ENCODE peak calls at places on chromosomes 13 and 19, in four cellular contexts. G is psoas muscle, L is PC-3, Y is upper lobe of left lung. K is an unnamed sample.

GRCh38 chr13:20435616-20436368 is 89.9 kb downstream of the CRYL1 start:
- DNase-seq in G (no peak), L (no peak), Y (peak; percentile 80), K (no peak)

GRCh38 chr13:23627419-23627818 is 57.2 kb downstream of the TNFRSF19 start:
- DNase-seq in G (no peak), L (no peak), Y (no peak), K (no peak)

GRCh38 chr19:55667958-55668357 is 7.1 kb upstream of the EPN1 start:
- DNase-seq in G (no peak), L (peak; percentile 40), Y (no peak), K (no peak)

GRCh38 chr13:65530688-65531087 is 1699.4 kb downstream of the PCDH9 start:
- DNase-seq in G (no peak), L (no peak), Y (no peak), K (no peak)

GRCh38 chr19:1098177-1099051 is 3.2 kb upstream of the POLR2E start:
- DNase-seq in G (no peak), L (peak; percentile 85), Y (peak; percentile 34), K (no peak)

GRCh38 chr19:52231154-52231565 is 38.2 kb upstream of the ZNF766 start:
- DNase-seq in G (no peak), L (peak; percentile 47), Y (no peak), K (no peak)

GRCh38 chr19:43450545-43450997 is 14.8 kb downstream of the LYPD3 start:
- DNase-seq in G (no peak), L (no peak), Y (no peak), K (no peak)

GRCh38 chr13:98310485-98311199 is 133.6 kb upstream of the RNF113B start:
- DNase-seq in G (no peak), L (no peak), Y (no peak), K (no peak)

GRCh38 chr19:10499550-10500246 is 3.5 kb downstream of the KEAP1 start:
- DNase-seq in G (no peak), L (no peak), Y (peak; percentile 59), K (no peak)

GRCh38 chr13:91133941-91134772 is 213.3 kb upstream of the MIR17HG start:
- DNase-seq in G (no peak), L (peak; percentile 61), Y (no peak), K (no peak)

GRCh38 chr13:68304287-68304893 is 1074.3 kb upstream of the PCDH9 start:
- DNase-seq in G (no peak), L (peak; percentile 61), Y (no peak), K (no peak)

GRCh38 chr19:2663920-2664571 is 38.4 kb downstream of the GNG7 start:
- DNase-seq in G (no peak), L (no peak), Y (no peak), K (no peak)

GRCh38 chr19:7731615-7732014 is 295 bp downstream of the CLEC4G start:
- DNase-seq in G (no peak), L (no peak), Y (no peak), K (no peak)

GRCh38 chr19:31783592-31783991 is 434.4 kb upstream of the TSHZ3 start:
- DNase-seq in G (no peak), L (no peak), Y (peak; percentile 15), K (no peak)

GRCh38 chr19:5430237-5430636 is 25.0 kb upstream of the ZNRF4 start:
- DNase-seq in G (no peak), L (no peak), Y (no peak), K (no peak)

GRCh38 chr19:38047641-38048040 is 140.6 kb downstream of the SIPA1L3 start:
- DNase-seq in G (no peak), L (no peak), Y (peak; percentile 38), K (no peak)

GRCh38 chr19:45971260-45971902 is 2.3 kb downstream of the NOVA2 start:
- DNase-seq in G (no peak), L (no peak), Y (no peak), K (no peak)

GRCh38 chr13:50509771-50510441 is 333.6 kb downstream of the DLEU7 start:
- DNase-seq in G (no peak), L (no peak), Y (no peak), K (no peak)

GRCh38 chr19:18941628-18942354 is 774 bp upstream of the HOMER3 start:
- DNase-seq in G (no peak), L (no peak), Y (no peak), K (no peak)

GRCh38 chr13:88586263-88586662 is 915.1 kb downstream of the SLITRK5 start:
- DNase-seq in G (no peak), L (peak; percentile 6), Y (no peak), K (no peak)

GRCh38 chr13:97932006-97932405 is 21.5 kb upstream of the IPO5 start:
- DNase-seq in G (no peak), L (no peak), Y (no peak), K (no peak)

GRCh38 chr13:51950722-51951121 is 60.5 kb downstream of the ATP7B start:
- DNase-seq in G (no peak), L (no peak), Y (no peak), K (no peak)

GRCh38 chr13:76570485-76570884 is 315.7 kb downstream of the KCTD12 start:
- DNase-seq in G (no peak), L (no peak), Y (no peak), K (no peak)

GRCh38 chr19:17703823-17704463 is 15.3 kb upstream of the MAP1S start:
- DNase-seq in G (no peak), L (peak; percentile 52), Y (no peak), K (no peak)

GRCh38 chr13:41611385-41611784 is 154.0 kb downstream of the RGCC start:
- DNase-seq in G (no peak), L (no peak), Y (no peak), K (no peak)

GRCh38 chr13:32903720-32904119 is 112.5 kb upstream of the KL start:
- DNase-seq in G (no peak), L (peak; percentile 6), Y (no peak), K (no peak)

GRCh38 chr13:73401769-73402168 is 343.0 kb downstream of the KLF5 start:
- DNase-seq in G (no peak), L (no peak), Y (no peak), K (no peak)

GRCh38 chr19:45766293-45766918 is 2.6 kb downstream of the SIX5 start:
- DNase-seq in G (no peak), L (no peak), Y (peak; percentile 74), K (peak; percentile 92)

GRCh38 chr19:7867092-7867844 is 6.9 kb downstream of the PRR36 start:
- DNase-seq in G (peak; percentile 26), L (no peak), Y (no peak), K (no peak)

GRCh38 chr19:10508707-10509106 is 5.6 kb upstream of the KEAP1 start:
- DNase-seq in G (no peak), L (peak; percentile 68), Y (no peak), K (no peak)

GRCh38 chr13:109208522-109208921 is 577.9 kb downstream of the IRS2 start:
- DNase-seq in G (no peak), L (no peak), Y (no peak), K (no peak)

GRCh38 chr19:3001235-3001800 is 24.0 kb downstream of the TLE6 start:
- DNase-seq in G (no peak), L (no peak), Y (no peak), K (no peak)

GRCh38 chr19:7216373-7216902 is 77.8 kb downstream of the INSR start:
- DNase-seq in G (no peak), L (no peak), Y (no peak), K (peak; percentile 58)

GRCh38 chr19:41235480-41235879 is 16.5 kb downstream of the AXL start:
- DNase-seq in G (no peak), L (no peak), Y (no peak), K (no peak)

GRCh38 chr19:29404951-29405727 is 120.7 kb upstream of the VSTM2B start:
- DNase-seq in G (no peak), L (peak; percentile 1), Y (no peak), K (no peak)

GRCh38 chr19:34667349-34668076 is 9.4 kb downstream of the SCGB2B2 start:
- DNase-seq in G (no peak), L (peak; percentile 4), Y (peak; percentile 76), K (no peak)

DNA sequence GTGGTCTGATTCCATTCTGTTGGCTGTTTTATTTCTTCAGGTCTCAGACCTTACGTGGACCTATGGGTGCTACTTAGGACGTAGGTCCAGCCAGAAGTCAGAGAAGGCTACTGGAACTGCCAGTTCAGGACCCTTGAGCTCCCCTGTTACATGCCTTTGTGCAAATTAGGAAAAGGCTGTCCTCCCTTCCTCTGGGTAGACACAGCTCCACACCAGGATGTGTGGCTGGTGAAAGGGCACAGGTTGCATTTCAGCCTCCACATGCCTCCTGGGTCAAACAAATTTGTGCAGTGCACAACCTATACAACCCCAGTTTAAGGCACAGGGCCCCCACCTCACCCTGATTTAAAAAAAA is 43.9 kb upstream of the MAP3K10 start:
- DNase-seq in G (no peak), L (no peak), Y (no peak), K (no peak)
- H3K4me3 ChIP-seq in G (no peak overlapping the region), L (no peak overlapping the region), Y (no peak overlapping the region), K (no peak overlapping the region)

GRCh38 chr19:4067396-4068057 is 828 bp upstream of the ZBTB7A start:
- DNase-seq in G (peak; percentile 56), L (no peak), Y (peak; percentile 90), K (no peak)
- H3K4me3 ChIP-seq in G (peak overlapping the region; percentile 87), L (peak overlapping the region; percentile 76), Y (peak overlapping the region; percentile 100), K (peak overlapping the region; percentile 88)

DNA sequence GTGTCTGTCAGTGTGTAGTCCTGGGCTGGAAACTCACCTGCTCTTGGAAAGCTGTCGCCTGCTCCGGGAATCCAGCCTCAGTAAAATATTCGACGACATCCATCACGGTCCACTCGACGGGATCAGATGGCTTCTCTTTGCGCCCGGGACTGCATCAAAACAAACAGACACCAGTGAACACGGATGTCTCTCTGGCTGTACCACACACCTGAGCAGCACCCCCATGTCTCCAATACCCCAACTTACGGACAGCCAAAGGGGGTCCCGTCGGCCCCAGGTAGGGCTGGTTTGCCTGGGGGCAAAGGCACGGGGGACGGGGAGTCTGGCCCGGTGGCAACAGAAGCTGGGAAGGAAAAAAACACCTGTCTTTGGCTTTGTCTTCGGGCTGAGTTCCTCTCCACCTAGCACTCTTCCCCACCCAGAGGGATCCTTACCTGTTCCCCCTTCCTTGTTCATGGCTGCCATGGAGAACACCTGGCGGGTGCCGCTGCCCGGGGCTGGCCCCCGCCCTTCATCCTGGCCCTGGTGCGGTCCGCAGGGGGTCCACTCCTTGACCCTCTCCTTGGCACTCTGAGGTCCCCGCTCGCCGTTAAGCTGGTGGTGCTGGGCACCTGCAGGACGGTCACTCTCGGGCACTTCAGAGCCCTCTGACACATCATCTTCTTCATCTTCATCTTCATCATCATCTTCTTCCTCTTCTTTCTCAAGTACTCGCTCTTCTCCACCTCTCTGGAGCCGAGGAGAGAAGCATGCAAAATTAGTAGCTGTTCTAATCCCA is 1.7 kb downstream of the SAMD1 start:
- DNase-seq in G (no peak), L (no peak), Y (peak; percentile 74), K (no peak)
- H3K4me3 ChIP-seq in G (peak overlapping the region; percentile 89), L (peak overlapping the region; percentile 67), Y (peak overlapping the region; percentile 99), K (peak overlapping the region; percentile 79)

DNA sequence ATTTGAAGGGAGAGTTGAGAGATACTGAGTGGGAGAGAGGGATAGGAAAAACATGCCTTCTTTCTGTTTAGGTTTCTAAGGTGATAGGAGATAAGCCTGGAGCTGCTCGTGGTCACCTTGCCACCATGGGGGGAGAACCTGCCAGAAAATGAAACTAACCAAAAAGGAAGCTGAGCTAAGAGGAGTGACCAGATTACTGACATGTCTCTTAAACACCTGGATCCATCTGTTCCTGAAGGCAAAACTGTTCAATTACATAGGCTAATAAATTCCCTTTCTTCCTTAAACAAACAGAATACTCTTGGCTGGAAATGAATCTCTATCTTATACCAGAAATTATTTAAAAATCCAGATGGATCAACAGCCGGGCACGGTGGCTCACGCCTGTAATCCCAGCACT is 27.3 kb downstream of the ZNF473 start:
- DNase-seq in G (no peak), L (no peak), Y (no peak), K (no peak)
- H3K4me3 ChIP-seq in G (no peak overlapping the region), L (no peak overlapping the region), Y (no peak overlapping the region), K (no peak overlapping the region)

GRCh38 chr19:49801966-49802661 is 11.0 kb downstream of the FUZ start:
- DNase-seq in G (peak; percentile 96), L (no peak), Y (peak; percentile 85), K (peak; percentile 88)
- H3K4me3 ChIP-seq in G (peak overlapping the region; percentile 38), L (no peak overlapping the region), Y (peak overlapping the region; percentile 13), K (peak overlapping the region; percentile 10)

GRCh38 chr13:67228031-67228430 is 2.1 kb downstream of the PCDH9 start:
- DNase-seq in G (no peak), L (no peak), Y (no peak), K (no peak)
- H3K4me3 ChIP-seq in G (peak overlapping the region; percentile 84), L (no peak overlapping the region), Y (peak overlapping the region; percentile 87), K (no peak overlapping the region)

K was measured in pancreas.